ENCODE peak calls at places on chromosomes 3 and 15, in five cellular contexts. B is GM23338, K is K562, R is spleen, W is HL-60. P is an unnamed sample.

GRCh38 chr3:151347432-151347831 is 18.1 kb upstream of the P2RY13 start:
- DNase-seq in K (no peak), R (peak; percentile 78), B (peak; percentile 13), W (peak; percentile 80), P (no peak)

GRCh38 chr15:58704155-58704825 is 45.2 kb downstream of the ADAM10 start:
- DNase-seq in R (no peak), K (no peak), W (no peak), B (no peak), P (no peak)

GRCh38 chr3:37905987-37906674 is 44.5 kb downstream of the CTDSPL start:
- DNase-seq in R (no peak), B (no peak), W (no peak), K (no peak), P (no peak)

GRCh38 chr3:150736316-150736719 is 26.7 kb downstream of the SIAH2 start:
- DNase-seq in R (no peak), B (peak; percentile 72), W (no peak), K (no peak), P (no peak)

GRCh38 chr15:70362911-70363310 is 265.2 kb upstream of the TLE3 start:
- DNase-seq in R (peak; percentile 65), K (peak; percentile 24), B (peak; percentile 72), W (no peak), P (peak; percentile 17)

GRCh38 chr3:184604956-184605290 is 43.3 kb downstream of the EPHB3 start:
- DNase-seq in B (no peak), R (no peak), W (no peak), K (no peak), P (no peak)

GRCh38 chr3:4751057-4752051 is 227.9 kb upstream of the BHLHE40 start:
- DNase-seq in B (no peak), R (no peak), K (no peak), W (peak; percentile 62), P (no peak)

GRCh38 chr3:58214484-58215316 is 3.9 kb upstream of the DNASE1L3 start:
- DNase-seq in W (peak; percentile 82), B (peak; percentile 52), K (no peak), R (peak; percentile 88), P (peak; percentile 54)

GRCh38 chr3:173553635-173554280 is 156.2 kb downstream of the NLGN1 start:
- DNase-seq in W (no peak), K (peak; percentile 9), R (no peak), B (peak; percentile 81), P (no peak)

GRCh38 chr3:51333021-51333420 is 52.1 kb upstream of the MANF start:
- DNase-seq in W (no peak), B (no peak), R (no peak), K (no peak), P (no peak)

GRCh38 chr3:151383111-151383510 is 1.4 kb downstream of the P2RY12 start:
- DNase-seq in K (no peak), R (peak; percentile 61), W (no peak), B (no peak), P (no peak)

GRCh38 chr3:149596136-149596770 is 61.6 kb downstream of the WWTR1 start:
- DNase-seq in K (no peak), B (no peak), R (no peak), W (no peak), P (no peak)

GRCh38 chr3:75341324-75342067 is 322.6 kb upstream of the FRG2C start:
- DNase-seq in R (no peak), W (no peak), K (no peak), B (peak; percentile 74), P (no peak)

GRCh38 chr3:170357176-170357919 is at the start of gene SKIL:
- DNase-seq in K (peak; percentile 82), W (peak; percentile 82), R (peak; percentile 100), B (peak; percentile 96), P (peak; percentile 95)

GRCh38 chr3:14446988-14447570 is 44.7 kb downstream of the SLC6A6 start:
- DNase-seq in W (no peak), K (no peak), R (no peak), B (no peak), P (no peak)

GRCh38 chr3:196339044-196339443 is 856 bp upstream of the TM4SF19 start:
- DNase-seq in B (no peak), R (no peak), K (no peak), W (no peak), P (no peak)

GRCh38 chr15:40739854-40740253 is 15.2 kb downstream of the RMDN3 start:
- DNase-seq in K (no peak), R (no peak), W (no peak), B (peak; percentile 47), P (no peak)

GRCh38 chr3:23819599-23820360 is 14.0 kb downstream of the UBE2E1 start:
- DNase-seq in R (no peak), K (no peak), B (no peak), W (no peak), P (no peak)

GRCh38 chr3:48157215-48157840 is 30.9 kb downstream of the CDC25A start:
- DNase-seq in K (no peak), B (no peak), R (peak; percentile 6), W (no peak), P (no peak)

GRCh38 chr15:75153084-75153483 is 48.6 kb upstream of the C15orf39 start:
- DNase-seq in K (peak; percentile 77), B (peak; percentile 23), R (no peak), W (peak; percentile 85), P (no peak)

GRCh38 chr15:69697913-69698312 is 245.3 kb downstream of the RPLP1 start:
- DNase-seq in W (peak; percentile 75), R (no peak), B (no peak), K (no peak), P (no peak)

GRCh38 chr3:55118453-55118852 is 190.6 kb upstream of the LRTM1 start:
- DNase-seq in K (no peak), R (no peak), B (no peak), W (no peak), P (no peak)

GRCh38 chr3:17742092-17742836 is at the start of gene TBC1D5:
- DNase-seq in K (peak; percentile 82), B (peak; percentile 95), W (peak; percentile 93), R (peak; percentile 99), P (peak; percentile 92)

GRCh38 chr3:49785565-49786356 is 581 bp downstream of the IP6K1 start:
- DNase-seq in B (peak; percentile 63), W (no peak), R (no peak), K (no peak), P (peak; percentile 35)

GRCh38 chr3:77835916-77836315 is 796.0 kb downstream of the ROBO2 start:
- DNase-seq in B (no peak), R (no peak), W (no peak), K (no peak), P (no peak)

GRCh38 chr3:124557433-124558232 is 172.6 kb upstream of the UMPS start:
- DNase-seq in B (no peak), K (no peak), W (no peak), R (no peak), P (no peak)

GRCh38 chr15:32089851-32090359 is 59.6 kb downstream of the CHRNA7 start:
- DNase-seq in R (no peak), W (no peak), K (no peak), B (peak; percentile 14), P (no peak)

GRCh38 chr15:91338763-91339162 is 238.7 kb downstream of the SV2B start:
- DNase-seq in B (peak; percentile 67), R (no peak), K (no peak), W (no peak), P (no peak)

GRCh38 chr3:113274959-113275556 is 63.7 kb downstream of the BOC start:
- DNase-seq in B (no peak), W (no peak), K (no peak), R (no peak), P (no peak)

GRCh38 chr3:113275876-113276580 is 64.7 kb downstream of the BOC start:
- DNase-seq in R (no peak), W (no peak), K (no peak), B (peak; percentile 29), P (peak; percentile 49)

GRCh38 chr3:113277886-113278598 is 66.7 kb downstream of the BOC start:
- DNase-seq in K (no peak), B (peak; percentile 39), R (no peak), W (no peak), P (no peak)

GRCh38 chr3:113277414-113277813 is 66.1 kb downstream of the BOC start:
- DNase-seq in K (no peak), R (no peak), B (no peak), W (no peak), P (no peak)

DNA sequence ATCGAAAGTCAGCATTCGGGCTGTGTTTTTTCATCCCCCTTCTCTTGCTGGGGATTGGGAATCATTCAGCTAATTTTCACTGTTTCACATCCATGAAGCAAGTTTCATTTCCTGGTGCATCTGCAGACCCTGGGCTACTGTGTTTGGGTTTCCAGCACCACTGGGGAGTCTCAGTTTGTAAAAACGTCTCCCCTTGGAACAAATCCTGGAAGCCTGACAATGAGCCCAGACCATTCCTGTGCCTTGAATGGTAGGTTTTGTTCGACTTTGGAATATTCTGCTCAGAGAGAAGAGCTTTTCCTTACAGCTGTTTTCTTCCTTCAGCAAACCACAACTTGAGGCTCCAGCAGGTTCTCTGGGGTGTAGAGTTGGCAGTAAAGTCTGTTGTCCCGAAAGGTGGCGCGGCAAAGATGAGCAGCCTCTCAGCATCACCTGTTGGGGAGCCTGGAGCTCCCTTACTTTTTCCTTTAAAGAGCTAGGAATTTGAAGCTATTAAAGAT is 65.3 kb downstream of the BOC start:
- DNase-seq in B (no peak), W (no peak), K (no peak), R (no peak), P (no peak)
- H3K27ac ChIP-seq in B (no peak overlapping the region), W (no peak overlapping the region), K (no peak overlapping the region), R (peak overlapping the region; percentile 80), P (peak overlapping the region; percentile 88)

GRCh38 chr15:43769584-43770228 is 7.1 kb downstream of the ELL3 start:
- DNase-seq in W (no peak), B (peak; percentile 90), R (no peak), K (peak; percentile 59), P (no peak)

GRCh38 chr15:43775411-43775965 is 1.3 kb downstream of the ELL3 start:
- DNase-seq in W (no peak), R (no peak), K (no peak), B (peak; percentile 66), P (peak; percentile 65)

GRCh38 chr15:43772624-43773023 is 4.1 kb downstream of the ELL3 start:
- DNase-seq in R (no peak), W (no peak), K (no peak), B (no peak), P (no peak)

GRCh38 chr15:43774062-43774461 is 2.7 kb downstream of the ELL3 start:
- DNase-seq in K (no peak), R (no peak), W (no peak), B (no peak), P (no peak)

GRCh38 chr15:43771816-43772215 is 5.0 kb downstream of the ELL3 start:
- DNase-seq in W (no peak), K (no peak), B (no peak), R (no peak), P (no peak)
- TF ChIP-seq POLR2AphosphoS5 in W (no peak), K (no peak), B (no peak), R (no peak), P (no peak)

GRCh38 chr3:66035763-66036477 is 2.8 kb downstream of the MAGI1 start:
- DNase-seq in R (no peak), B (peak; percentile 86), K (no peak), W (no peak), P (peak; percentile 44)
- H3K27ac ChIP-seq in R (peak overlapping the region; percentile 91), B (peak overlapping the region; percentile 81), K (no peak overlapping the region), W (no peak overlapping the region), P (peak overlapping the region; percentile 97)

GRCh38 chr15:90173372-90173771 is 27.8 kb upstream of the SEMA4B start:
- DNase-seq in R (no peak), K (no peak), B (no peak), W (no peak), P (no peak)

GRCh38 chr15:90178468-90179435 is 22.4 kb upstream of the SEMA4B start:
- DNase-seq in W (no peak), B (no peak), K (no peak), R (peak; percentile 41), P (no peak)

GRCh38 chr15:90177012-90177411 is 24.1 kb upstream of the SEMA4B start:
- DNase-seq in W (no peak), R (no peak), K (no peak), B (peak; percentile 69), P (no peak)

GRCh38 chr15:90174140-90174891 is 26.8 kb upstream of the SEMA4B start:
- DNase-seq in B (peak; percentile 39), W (no peak), R (no peak), K (no peak), P (peak; percentile 91)
- TF ChIP-seq POLR2AphosphoS5 in B (no peak), W (no peak), R (peak; percentile 48), K (no peak), P (peak; percentile 19)